ENCODE peak calls at places on chromosomes 6 and 20, in four cellular contexts. One of them, this sample, is unnamed.

GRCh38 chr20:1819311-1820136 is 75.7 kb upstream of the SIRPA start:
- DNase-seq in K562: no peak
- DNase-seq in H1: no peak
- DNase-seq in A549: no peak
- DNase-seq in this sample: no peak

GRCh38 chr6:32267035-32267434 is 43.2 kb upstream of the NOTCH4 start:
- DNase-seq in K562: no peak
- DNase-seq in H1: no peak
- DNase-seq in A549: no peak
- DNase-seq in this sample: no peak

GRCh38 chr20:53867741-53868351 is 202.5 kb downstream of the BCAS1 start:
- DNase-seq in K562: no peak
- DNase-seq in H1: no peak
- DNase-seq in A549: no peak
- DNase-seq in this sample: no peak

GRCh38 chr20:53276143-53276542 is 304.0 kb downstream of the TSHZ2 start:
- DNase-seq in K562: no peak
- DNase-seq in H1: no peak
- DNase-seq in A549: no peak
- DNase-seq in this sample: no peak

GRCh38 chr6:139386404-139386803 is 12.0 kb upstream of the CITED2 start:
- DNase-seq in K562: no peak
- DNase-seq in H1: no peak
- DNase-seq in A549: no peak
- DNase-seq in this sample: no peak

GRCh38 chr6:43307451-43308100 is 1.1 kb downstream of the CRIP3 start:
- DNase-seq in K562: no peak
- DNase-seq in H1: no peak
- DNase-seq in A549: no peak
- DNase-seq in this sample: no peak

GRCh38 chr6:134472661-134473060 is 154.7 kb upstream of the SGK1 start:
- DNase-seq in K562: no peak
- DNase-seq in H1: no peak
- DNase-seq in A549: no peak
- DNase-seq in this sample: no peak

GRCh38 chr6:143337201-143337949 is 113.1 kb downstream of the ADAT2 start:
- DNase-seq in K562: peak; percentile 78
- DNase-seq in H1: peak; percentile 98
- DNase-seq in A549: peak; percentile 37
- DNase-seq in this sample: peak; percentile 16

GRCh38 chr6:29255530-29255929 is 46.0 kb upstream of the OR14J1 start:
- DNase-seq in K562: no peak
- DNase-seq in H1: no peak
- DNase-seq in A549: no peak
- DNase-seq in this sample: no peak

GRCh38 chr6:168158980-168159349 is 80.0 kb upstream of the FRMD1 start:
- DNase-seq in K562: no peak
- DNase-seq in H1: no peak
- DNase-seq in A549: no peak
- DNase-seq in this sample: no peak

GRCh38 chr6:85644374-85644762 is 1.7 kb upstream of the SYNCRIP start:
- DNase-seq in K562: peak; percentile 18
- DNase-seq in H1: no peak
- DNase-seq in A549: peak; percentile 9
- DNase-seq in this sample: no peak

GRCh38 chr6:31822038-31822821 is 5.3 kb upstream of the HSPA1B start:
- DNase-seq in K562: peak; percentile 100
- DNase-seq in H1: peak; percentile 74
- DNase-seq in A549: peak; percentile 87
- DNase-seq in this sample: peak; percentile 67

GRCh38 chr6:168089186-168090063 is 10.4 kb upstream of the FRMD1 start:
- DNase-seq in K562: no peak
- DNase-seq in H1: no peak
- DNase-seq in A549: no peak
- DNase-seq in this sample: no peak

GRCh38 chr6:169212897-169213813 is 40.5 kb downstream of the THBS2 start:
- DNase-seq in K562: peak; percentile 95
- DNase-seq in H1: peak; percentile 87
- DNase-seq in A549: peak; percentile 87
- DNase-seq in this sample: peak; percentile 68

GRCh38 chr6:84575264-84575663 is 189.1 kb downstream of the TBX18 start:
- DNase-seq in K562: no peak
- DNase-seq in H1: no peak
- DNase-seq in A549: no peak
- DNase-seq in this sample: no peak

GRCh38 chr20:56091635-56092180 is 86.4 kb upstream of the CBLN4 start:
- DNase-seq in K562: no peak
- DNase-seq in H1: no peak
- DNase-seq in A549: no peak
- DNase-seq in this sample: no peak

GRCh38 chr20:48150568-48150967 is 365.3 kb upstream of the SULF2 start:
- DNase-seq in K562: no peak
- DNase-seq in H1: no peak
- DNase-seq in A549: no peak
- DNase-seq in this sample: no peak

GRCh38 chr6:125104425-125104824 is 49.1 kb upstream of the TPD52L1 start:
- DNase-seq in K562: peak; percentile 81
- DNase-seq in H1: no peak
- DNase-seq in A549: no peak
- DNase-seq in this sample: no peak

GRCh38 chr20:17612287-17612974 is 42.6 kb downstream of the DSTN start:
- DNase-seq in K562: no peak
- DNase-seq in H1: peak; percentile 49
- DNase-seq in A549: peak; percentile 38
- DNase-seq in this sample: peak; percentile 39

GRCh38 chr20:52160805-52161204 is 30.8 kb downstream of the ZFP64 start:
- DNase-seq in K562: no peak
- DNase-seq in H1: no peak
- DNase-seq in A549: no peak
- DNase-seq in this sample: no peak

GRCh38 chr6:129519750-129520149 is 190.2 kb downstream of the ARHGAP18 start:
- DNase-seq in K562: no peak
- DNase-seq in H1: no peak
- DNase-seq in A549: no peak
- DNase-seq in this sample: no peak

GRCh38 chr6:14001329-14002012 is 76.7 kb downstream of the RNF182 start:
- DNase-seq in K562: no peak
- DNase-seq in H1: no peak
- DNase-seq in A549: peak; percentile 79
- DNase-seq in this sample: peak; percentile 19

GRCh38 chr6:106257195-106257594 is 68.4 kb downstream of the ATG5 start:
- DNase-seq in K562: no peak
- DNase-seq in H1: no peak
- DNase-seq in A549: no peak
- DNase-seq in this sample: no peak

DNA sequence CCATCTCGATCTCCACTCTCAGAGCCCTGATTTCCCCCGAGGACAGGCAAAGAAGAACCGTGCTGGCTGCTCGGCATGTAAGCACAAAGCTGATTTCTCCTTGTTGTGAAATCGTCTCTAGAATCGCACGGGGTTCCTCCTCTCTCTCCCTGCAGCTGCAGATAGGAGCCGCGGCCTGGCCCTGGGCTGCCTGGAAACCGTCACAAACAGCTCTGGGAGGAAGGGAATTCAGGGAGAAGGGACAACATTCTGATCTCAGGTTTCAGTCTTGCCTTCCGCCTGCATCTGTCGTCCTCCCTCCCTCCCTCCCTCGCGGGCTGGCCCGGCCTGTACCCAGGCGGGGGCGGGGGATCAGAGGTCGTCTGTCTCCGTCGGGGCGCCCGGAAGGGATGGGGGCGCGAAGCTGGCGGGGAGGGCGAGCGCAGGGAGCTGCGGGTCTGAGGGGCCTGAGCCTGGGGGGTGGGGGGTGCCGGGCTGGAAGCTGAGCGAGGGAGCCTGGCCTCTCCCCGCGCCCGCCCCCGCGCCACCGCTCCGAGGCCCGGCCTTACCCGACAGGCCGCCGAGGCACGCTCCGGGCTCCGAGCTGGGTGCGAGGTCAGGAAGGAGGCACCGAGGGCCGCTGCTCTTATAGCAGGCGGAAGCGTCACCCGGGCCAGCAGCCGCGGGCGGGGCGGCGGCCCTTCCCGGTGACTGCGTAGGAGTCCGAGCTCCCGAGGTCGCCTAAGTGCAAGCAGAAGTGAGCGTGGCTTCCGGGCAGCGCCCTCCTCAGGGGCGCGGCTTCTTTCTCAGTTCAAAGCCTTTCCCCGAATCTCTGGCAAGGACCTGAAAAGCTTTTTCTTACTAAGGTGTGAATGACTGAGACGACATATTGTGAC is at the start of gene SERPINB1:
- DNase-seq in K562: peak; percentile 98
- DNase-seq in H1: peak; percentile 83
- DNase-seq in A549: peak; percentile 90
- DNase-seq in this sample: peak; percentile 97
- TF ChIP-seq PHF8 in K562: peak; percentile 75
- TF ChIP-seq PHF8 in H1: peak; percentile 68
- TF ChIP-seq PHF8 in A549: peak; percentile 92
- TF ChIP-seq PHF8 in this sample: peak; percentile 74

GRCh38 chr6:20234136-20234535 is 21.9 kb upstream of the MBOAT1 start:
- DNase-seq in K562: no peak
- DNase-seq in H1: no peak
- DNase-seq in A549: no peak
- DNase-seq in this sample: no peak
- TF ChIP-seq PHF8 in K562: no peak
- TF ChIP-seq PHF8 in H1: no peak
- TF ChIP-seq PHF8 in A549: no peak
- TF ChIP-seq PHF8 in this sample: no peak

DNA sequence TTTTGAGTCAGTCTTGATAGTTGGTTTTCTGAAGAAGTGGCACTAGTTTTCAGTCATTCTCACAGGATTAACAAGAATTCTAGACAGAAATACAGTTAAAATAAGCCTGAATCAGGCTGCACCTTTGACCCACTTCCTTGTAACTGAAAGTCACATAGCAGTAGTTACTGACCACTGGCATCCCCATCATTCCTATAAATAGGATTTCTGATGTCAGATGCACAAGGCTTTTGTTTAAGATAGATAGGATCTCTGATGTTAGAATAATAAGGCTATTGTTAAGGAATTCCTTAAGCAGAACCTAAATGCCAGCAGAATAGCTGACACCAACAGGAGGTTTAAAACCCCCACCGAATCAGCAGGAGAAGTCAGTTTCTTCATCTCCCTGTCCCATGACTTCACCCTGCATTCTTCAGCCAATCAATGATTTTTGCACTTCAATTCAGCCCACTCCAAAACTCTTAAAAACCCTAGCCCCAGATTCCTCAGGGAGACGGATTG is 30.6 kb upstream of the ZBTB24 start:
- DNase-seq in K562: no peak
- DNase-seq in H1: no peak
- DNase-seq in A549: peak; percentile 6
- DNase-seq in this sample: no peak
- TF ChIP-seq PHF8 in K562: no peak
- TF ChIP-seq PHF8 in H1: no peak
- TF ChIP-seq PHF8 in A549: no peak
- TF ChIP-seq PHF8 in this sample: no peak

GRCh38 chr6:2961971-2962370 is 9.4 kb downstream of the SERPINB6 start:
- DNase-seq in K562: peak; percentile 68
- DNase-seq in H1: no peak
- DNase-seq in A549: no peak
- DNase-seq in this sample: no peak
- TF ChIP-seq PHF8 in K562: no peak
- TF ChIP-seq PHF8 in H1: no peak
- TF ChIP-seq PHF8 in A549: no peak
- TF ChIP-seq PHF8 in this sample: no peak

This sample was measured in HepG2.